ENCODE peak calls at places on chromosome 2, in six cellular contexts. O, X, T, I, V and W are unnamed samples.

GRCh38 chr2:235433860-235434259 is 60.0 kb upstream of the AGAP1 start:
- DNase-seq in T (no peak), I (no peak), O (no peak), X (no peak), V (no peak), W (no peak)

GRCh38 chr2:63849381-63850203 is 7.9 kb downstream of the UGP2 start:
- DNase-seq in V (no peak), I (no peak), X (no peak), T (no peak), O (no peak), W (no peak)

GRCh38 chr2:148885988-148886387 is 11.0 kb downstream of the KIF5C start:
- DNase-seq in O (no peak), T (no peak), I (no peak), X (no peak), V (no peak), W (no peak)

GRCh38 chr2:175742367-175742766 is 259.7 kb downstream of the LNPK start:
- DNase-seq in O (no peak), X (no peak), I (no peak), T (no peak), V (no peak), W (no peak)

GRCh38 chr2:152743004-152743403 is 24.6 kb downstream of the ARL6IP6 start:
- DNase-seq in T (no peak), V (no peak), O (no peak), X (no peak), I (no peak), W (no peak)

GRCh38 chr2:18455256-18455862 is 105.1 kb downstream of the RDH14 start:
- DNase-seq in O (no peak), I (no peak), X (no peak), V (no peak), T (no peak), W (peak)

GRCh38 chr2:124559236-124559635 is 534.1 kb downstream of the CNTNAP5 start:
- DNase-seq in X (no peak), O (no peak), T (no peak), I (no peak), V (no peak), W (no peak)

GRCh38 chr2:216838146-216838545 is 21.7 kb downstream of the TNP1 start:
- DNase-seq in O (peak), T (no peak), V (no peak), I (no peak), X (no peak), W (no peak)

GRCh38 chr2:154013514-154013913 is 141.8 kb downstream of the GALNT13 start:
- DNase-seq in V (no peak), T (no peak), I (no peak), O (no peak), X (no peak), W (no peak)

GRCh38 chr2:144480257-144480656 is 39.7 kb downstream of the ZEB2 start:
- DNase-seq in X (no peak), I (no peak), T (no peak), V (no peak), O (no peak), W (no peak)

GRCh38 chr2:46393352-46393820 is 86.0 kb upstream of the TMEM247 start:
- DNase-seq in X (no peak), I (no peak), V (no peak), O (no peak), T (no peak), W (no peak)

GRCh38 chr2:5695641-5696350 is 3.6 kb downstream of the SOX11 start:
- DNase-seq in I (no peak), X (no peak), V (no peak), O (no peak), T (no peak), W (peak)

GRCh38 chr2:170475878-170476277 is 239.3 kb upstream of the SP5 start:
- DNase-seq in O (no peak), X (no peak), V (no peak), I (no peak), T (no peak), W (no peak)